ENCODE peak calls at places on chromosome 9, in nine cellular contexts. F, Z, Q, M, T, E, L, B and X are unnamed samples.

GRCh38 chr9:106682420-106682819 is 180.5 kb upstream of the ZNF462 start:
- ATAC-seq in M (peak), T (no peak), E (no peak), F (no peak), L (no peak), Z (no peak), Q (no peak), B (no peak), X (no peak)

GRCh38 chr9:128091144-128091543 is 23.1 kb downstream of the SLC25A25 start:
- ATAC-seq in E (no peak), M (no peak), Z (no peak), Q (no peak), F (no peak), T (no peak), L (peak), B (peak), X (peak)

GRCh38 chr9:81250606-81251005 is 438.7 kb downstream of the TLE1 start:
- ATAC-seq in T (no peak), Q (no peak), F (no peak), B (no peak), E (no peak), L (no peak), Z (no peak), M (no peak), X (no peak)

GRCh38 chr9:133738039-133738805 is at the start of gene SARDH:
- ATAC-seq in B (peak), Q (peak), L (peak), Z (peak), M (peak), T (peak), F (peak), E (peak), X (peak)

GRCh38 chr9:23962101-23962500 is 136.1 kb upstream of the ELAVL2 start:
- ATAC-seq in Z (no peak), Q (no peak), B (no peak), E (no peak), T (no peak), L (no peak), F (no peak), M (no peak), X (no peak)

GRCh38 chr9:93217706-93218105 is 33.8 kb downstream of the WNK2 start:
- ATAC-seq in T (peak), Z (no peak), B (no peak), F (no peak), E (no peak), L (no peak), M (no peak), Q (no peak), X (no peak)

GRCh38 chr9:3337515-3337914 is 188.3 kb downstream of the RFX3 start:
- ATAC-seq in L (peak), Z (no peak), M (no peak), F (peak), Q (no peak), E (no peak), B (peak), T (no peak), X (peak)

GRCh38 chr9:20848490-20848889 is 164.4 kb downstream of the FOCAD start:
- ATAC-seq in E (no peak), Z (peak), Q (no peak), B (no peak), F (no peak), L (no peak), M (no peak), T (no peak), X (no peak)

DNA sequence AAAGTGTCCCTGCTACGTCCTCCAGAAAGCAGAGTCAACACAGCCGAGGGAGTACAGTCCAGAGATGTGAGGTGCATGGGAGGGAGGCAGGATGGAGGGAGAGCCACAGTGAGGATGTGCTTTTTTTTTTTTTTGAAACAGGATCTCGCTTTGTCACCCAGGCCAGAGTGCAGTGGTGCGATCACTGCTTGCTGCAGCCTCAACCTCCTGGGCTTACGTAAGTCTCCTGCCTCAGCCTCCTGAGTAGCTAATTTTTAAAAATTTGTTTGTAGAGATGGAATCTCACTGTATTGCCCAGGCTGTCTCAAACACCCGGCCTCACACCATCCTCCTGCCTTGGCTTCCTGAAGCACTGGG is 33.2 kb upstream of the ALDH1B1 start:
- ATAC-seq in T (no peak), Q (no peak), E (no peak), M (no peak), F (no peak), B (no peak), L (no peak), Z (no peak), X (no peak)
- TF ChIP-seq POLR2A in T (no peak), Q (no peak), E (no peak), M (no peak), F (no peak), B (no peak), L (no peak), Z (no peak), X (no peak)

GRCh38 chr9:135978650-135979461 is 17.7 kb upstream of the UBAC1 start:
- ATAC-seq in Z (no peak), B (peak), T (peak), F (peak), M (no peak), Q (no peak), E (peak), L (no peak), X (peak)
- TF ChIP-seq CTCF in Z (no peak), B (no peak), T (no peak), F (no peak), M (no peak), Q (no peak), E (no peak), L (no peak), X (no peak)

GRCh38 chr9:16727452-16728127 is 142.9 kb downstream of the BNC2 start:
- ATAC-seq in F (no peak), B (peak), E (peak), L (peak), M (no peak), T (peak), Z (peak), Q (no peak), X (peak)

GRCh38 chr9:16726718-16727451 is 143.6 kb downstream of the BNC2 start:
- ATAC-seq in Z (peak), Q (no peak), M (peak), E (peak), B (peak), T (peak), L (peak), F (peak), X (peak)

GRCh38 chr9:16725066-16725465 is 145.4 kb downstream of the BNC2 start:
- ATAC-seq in T (no peak), B (no peak), Z (no peak), F (no peak), M (no peak), L (no peak), E (no peak), Q (no peak), X (no peak)

GRCh38 chr9:16728128-16728505 is 142.4 kb downstream of the BNC2 start:
- ATAC-seq in M (no peak), T (peak), L (peak), Z (peak), Q (no peak), F (no peak), E (no peak), B (no peak), X (no peak)

DNA sequence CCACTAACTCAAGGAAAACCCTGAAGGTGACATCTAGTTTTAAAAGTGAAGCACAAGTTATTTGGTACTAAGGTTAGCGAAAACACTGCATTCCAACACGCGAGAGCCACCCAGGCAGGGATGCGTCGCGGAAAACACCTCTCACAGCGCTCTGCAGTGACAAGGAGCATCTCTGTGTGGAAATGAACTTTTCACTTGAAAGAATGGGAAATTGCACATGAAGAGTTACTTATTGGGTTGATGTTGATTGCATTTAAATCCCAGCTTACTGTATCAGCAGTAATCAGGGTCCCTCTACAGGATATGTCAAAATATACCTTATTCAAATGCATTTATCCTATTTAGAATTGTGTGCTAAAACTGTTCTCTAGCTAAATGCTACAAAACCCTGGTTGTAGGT is 144.4 kb downstream of the BNC2 start:
- ATAC-seq in Q (no peak), Z (peak), F (no peak), T (no peak), M (no peak), B (no peak), E (peak), L (no peak), X (no peak)
- H3K4me3 ChIP-seq in Q (no peak), Z (no peak), F (no peak), T (no peak), M (peak), B (no peak), E (peak), L (peak), X (peak)

GRCh38 chr9:131677051-131677444 is 62.8 kb downstream of the RAPGEF1 start:
- ATAC-seq in F (no peak), Q (no peak), E (no peak), T (no peak), B (no peak), M (no peak), L (peak), Z (no peak), X (no peak)
- TF ChIP-seq POLR2A in F (no peak), Q (no peak), E (no peak), T (no peak), B (no peak), M (no peak), L (no peak), Z (no peak), X (no peak)

GRCh38 chr9:132197315-132197714 is 35.5 kb downstream of the NTNG2 start:
- ATAC-seq in M (no peak), F (no peak), Q (no peak), B (no peak), Z (no peak), L (no peak), T (no peak), E (no peak), X (no peak)

GRCh38 chr9:132197856-132198550 is 36.1 kb downstream of the NTNG2 start:
- ATAC-seq in B (no peak), Q (no peak), T (no peak), E (no peak), Z (no peak), F (no peak), L (no peak), M (no peak), X (no peak)

GRCh38 chr9:132193227-132194110 is 31.6 kb downstream of the NTNG2 start:
- ATAC-seq in E (no peak), L (no peak), F (no peak), T (no peak), B (no peak), Z (no peak), M (no peak), Q (no peak), X (no peak)

GRCh38 chr9:132192728-132193127 is 30.9 kb downstream of the NTNG2 start:
- ATAC-seq in B (no peak), T (no peak), L (peak), E (no peak), M (no peak), Q (no peak), F (no peak), Z (no peak), X (no peak)

GRCh38 chr9:132194508-132194907 is 32.6 kb downstream of the NTNG2 start:
- ATAC-seq in Q (no peak), B (no peak), T (no peak), L (no peak), E (no peak), F (no peak), M (no peak), Z (no peak), X (no peak)
- TF ChIP-seq CTCF in Q (no peak), B (no peak), T (no peak), L (no peak), E (no peak), F (no peak), M (no peak), Z (no peak), X (no peak)

DNA sequence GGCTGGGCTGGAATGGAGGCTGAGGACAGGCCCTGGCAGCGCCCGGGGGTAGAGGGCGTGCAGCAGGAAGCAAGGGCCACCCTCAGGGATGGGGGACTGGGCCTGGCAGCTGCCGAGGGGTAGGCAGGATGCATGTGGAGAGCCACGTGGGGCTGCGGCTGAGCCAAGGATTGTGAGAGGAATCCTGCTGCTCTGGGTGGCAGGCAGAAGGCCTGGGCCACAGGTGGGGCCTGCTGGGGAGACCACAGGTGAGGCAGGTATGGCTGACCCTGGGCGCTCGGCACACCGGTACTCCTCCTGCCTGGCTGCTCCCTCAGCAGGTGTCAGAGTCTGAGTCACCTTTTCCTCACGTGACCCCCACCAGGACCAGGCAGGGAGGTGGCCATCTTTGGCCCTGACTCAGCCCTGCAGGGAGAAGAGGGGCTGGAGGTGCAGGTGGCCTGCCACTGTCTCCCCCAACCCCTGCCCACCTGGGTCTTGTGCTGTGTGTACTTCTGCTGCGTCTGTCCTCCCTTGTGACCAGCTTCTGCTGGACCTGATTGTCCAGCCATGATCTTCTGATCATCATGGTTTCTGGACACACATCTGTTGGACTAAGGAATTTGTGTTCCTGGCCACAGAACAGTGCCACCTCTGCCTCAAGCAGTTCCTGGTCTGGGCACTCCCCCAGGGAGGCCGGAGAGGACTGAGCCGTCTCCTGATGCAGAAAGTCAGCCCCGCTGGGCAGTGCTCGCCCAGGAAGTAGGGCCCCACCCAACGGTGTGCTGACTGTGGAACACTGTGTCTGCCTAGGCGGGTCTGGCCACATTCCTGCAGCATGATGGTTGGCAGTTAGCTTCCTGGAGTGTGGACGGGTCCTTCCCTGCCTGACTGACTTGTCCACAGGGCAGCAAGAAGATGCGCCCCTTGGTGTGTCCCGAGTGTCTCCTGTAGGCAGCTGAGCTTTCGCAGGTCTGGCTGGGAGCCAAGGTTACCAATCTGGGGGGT is 6.4 kb downstream of the ARRDC1 start:
- ATAC-seq in B (peak), L (peak), Z (peak), E (peak), Q (peak), T (peak), M (no peak), F (peak), X (peak)
- H3K4me3 ChIP-seq in B (no peak), L (no peak), Z (no peak), E (peak), Q (no peak), T (no peak), M (no peak), F (no peak), X (no peak)

GRCh38 chr9:137243626-137244485 is 2.8 kb downstream of the TUBB4B start:
- ATAC-seq in E (no peak), T (no peak), M (no peak), B (no peak), Q (peak), F (no peak), L (no peak), Z (no peak), X (no peak)

GRCh38 chr9:137241490-137242328 is 622 bp downstream of the TUBB4B start:
- ATAC-seq in F (peak), Z (no peak), L (peak), T (peak), M (no peak), Q (peak), E (peak), B (peak), X (peak)

GRCh38 chr9:137242329-137243204 is 1.5 kb downstream of the TUBB4B start:
- ATAC-seq in B (no peak), T (no peak), L (no peak), F (no peak), M (no peak), Z (no peak), E (no peak), Q (no peak), X (no peak)

GRCh38 chr9:137240321-137240840 is 706 bp upstream of the TUBB4B start:
- ATAC-seq in L (peak), Z (peak), E (peak), Q (peak), M (peak), T (peak), B (peak), F (peak), X (peak)

DNA sequence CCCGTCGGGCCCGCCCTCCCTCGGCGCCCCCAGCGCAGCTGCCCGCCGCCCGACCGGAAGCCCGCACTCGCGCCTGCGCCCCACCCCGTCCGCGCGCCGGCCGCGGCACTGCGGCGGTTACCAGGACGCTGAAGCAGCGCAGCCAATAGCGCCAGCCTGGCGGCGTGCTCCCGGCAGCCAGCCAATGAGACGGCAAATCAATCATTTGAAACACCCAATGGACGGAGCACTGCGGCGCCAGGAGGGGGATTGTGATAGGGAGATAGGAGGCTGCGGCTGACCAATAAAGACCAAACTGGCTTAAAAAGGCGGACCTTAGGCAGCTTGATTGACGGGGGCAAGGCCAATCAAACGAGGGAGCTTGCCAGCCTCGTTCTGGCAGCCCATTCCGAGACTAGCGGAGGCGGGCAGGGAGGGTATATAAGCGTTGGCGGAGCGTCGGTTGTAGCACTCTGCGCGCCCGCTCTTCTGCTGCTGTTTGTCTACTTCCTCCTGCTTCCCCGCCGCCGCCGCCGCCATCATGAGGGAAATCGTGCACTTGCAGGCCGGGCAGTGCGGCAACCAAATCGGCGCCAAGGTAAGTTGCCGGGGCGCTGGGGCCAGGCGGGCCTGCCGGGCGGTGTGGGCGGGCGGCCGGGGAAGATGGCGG is at the start of gene TUBB4B:
- ATAC-seq in F (peak), Q (peak), T (peak), B (peak), Z (peak), M (peak), L (peak), E (peak), X (peak)
- TF ChIP-seq POLR2A in F (peak), Q (peak), T (peak), B (peak), Z (no peak), M (peak), L (peak), E (peak), X (peak)

DNA sequence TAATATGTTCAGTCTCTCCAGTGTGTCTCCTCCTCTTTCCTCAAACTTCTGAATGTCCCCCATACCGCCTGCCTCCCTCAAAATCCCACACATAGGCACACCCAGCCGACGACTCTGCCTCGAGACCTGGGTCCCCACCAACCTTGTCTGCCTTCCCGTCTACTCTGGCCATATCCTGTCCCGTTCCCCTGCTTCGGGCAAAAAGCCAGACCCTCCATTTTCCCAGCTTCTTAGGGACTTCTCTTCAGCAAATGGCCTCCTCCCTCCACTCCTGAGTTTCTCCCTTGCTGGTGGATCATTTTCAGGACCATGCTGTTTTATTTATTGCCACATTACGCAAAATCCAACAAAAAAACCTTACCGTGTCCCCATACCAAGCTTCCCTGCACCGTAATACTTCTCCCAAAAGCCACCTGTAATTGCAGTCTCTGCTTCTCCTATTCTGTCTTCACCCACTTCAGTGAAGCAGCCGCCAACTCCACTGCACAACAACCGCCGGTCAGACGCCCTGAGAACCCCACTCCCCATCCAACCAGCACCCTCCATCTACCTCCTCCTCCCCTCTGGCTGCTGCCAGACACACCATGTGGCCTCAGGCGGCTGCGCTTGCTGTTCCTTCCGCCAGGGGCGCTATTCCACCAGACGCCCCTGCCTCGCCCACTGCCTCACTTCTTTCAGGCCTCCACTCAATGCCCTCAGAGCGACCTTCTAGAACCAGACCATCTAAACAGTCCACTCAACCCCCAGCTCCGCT is 117.0 kb downstream of the TRPM6 start:
- ATAC-seq in B (peak), F (peak), L (no peak), E (peak), T (no peak), M (no peak), Q (peak), Z (peak), X (no peak)
- TF ChIP-seq CTCF in B (peak), F (peak), L (peak), E (peak), T (peak), M (peak), Q (peak), Z (peak), X (peak)